ENCODE peak calls at places on chromosome 3, in eight cellular contexts. O, E, H, W, U, L, Q and B are unnamed samples.

GRCh38 chr3:184737063-184737462 is 25.2 kb upstream of the MAGEF1 start:
- DNase-seq in O (no peak), E (peak; percentile 6), H (no peak), W (no peak), U (no peak), L (no peak), Q (no peak), B (no peak)

GRCh38 chr3:108833616-108834015 is 11.0 kb downstream of the TRAT1 start:
- DNase-seq in O (no peak), E (no peak), H (no peak), W (no peak), U (no peak), L (no peak), Q (no peak), B (no peak)

GRCh38 chr3:69282191-69282590 is 103.7 kb downstream of the FRMD4B start:
- DNase-seq in O (no peak), E (no peak), H (no peak), W (no peak), U (no peak), L (no peak), Q (no peak), B (no peak)

GRCh38 chr3:190288836-190289235 is 33.4 kb downstream of the CLDN1 start:
- DNase-seq in O (no peak), E (no peak), H (peak; percentile 19), W (peak; percentile 49), U (no peak), L (no peak), Q (no peak), B (no peak)

GRCh38 chr3:13092621-13093339 is 19.6 kb upstream of the IQSEC1 start:
- DNase-seq in O (peak; percentile 73), E (peak; percentile 71), H (no peak), W (no peak), U (no peak), L (peak; percentile 87), Q (no peak), B (no peak)

GRCh38 chr3:139559541-139559940 is 20.0 kb upstream of the RBP1 start:
- DNase-seq in O (no peak), E (no peak), H (peak; percentile 49), W (peak; percentile 65), U (no peak), L (no peak), Q (peak; percentile 52), B (peak; percentile 79)

GRCh38 chr3:122468896-122469533 is 45.7 kb downstream of the KPNA1 start:
- DNase-seq in O (no peak), E (no peak), H (no peak), W (no peak), U (no peak), L (no peak), Q (peak; percentile 58), B (no peak)

GRCh38 chr3:69959581-69959980 is 40.0 kb upstream of the SAMMSON start:
- DNase-seq in O (no peak), E (no peak), H (no peak), W (no peak), U (no peak), L (no peak), Q (no peak), B (no peak)

GRCh38 chr3:14283092-14283820 is 104.6 kb downstream of the LSM3 start:
- DNase-seq in O (no peak), E (no peak), H (no peak), W (no peak), U (no peak), L (no peak), Q (no peak), B (no peak)

GRCh38 chr3:64108784-64109317 is 85.6 kb upstream of the PSMD6 start:
- DNase-seq in O (no peak), E (no peak), H (no peak), W (no peak), U (no peak), L (no peak), Q (no peak), B (no peak)

GRCh38 chr3:97940034-97940433 is 32.2 kb downstream of the RIOX2 start:
- DNase-seq in O (no peak), E (no peak), H (no peak), W (no peak), U (no peak), L (no peak), Q (peak; percentile 53), B (no peak)

GRCh38 chr3:108406661-108407206 is 103.7 kb downstream of the MYH15 start:
- DNase-seq in O (no peak), E (no peak), H (peak; percentile 56), W (peak; percentile 68), U (peak; percentile 60), L (no peak), Q (peak; percentile 52), B (no peak)

GRCh38 chr3:183085634-183086390 is 13.5 kb downstream of the MCCC1 start:
- DNase-seq in O (no peak), E (no peak), H (peak; percentile 72), W (peak; percentile 26), U (no peak), L (no peak), Q (peak; percentile 78), B (no peak)

GRCh38 chr3:133591271-133591742 is 17.8 kb downstream of the CDV3 start:
- DNase-seq in O (no peak), E (no peak), H (peak; percentile 43), W (peak; percentile 82), U (no peak), L (no peak), Q (no peak), B (no peak)

GRCh38 chr3:133583396-133583795 is 9.9 kb downstream of the CDV3 start:
- DNase-seq in O (no peak), E (no peak), H (no peak), W (no peak), U (no peak), L (no peak), Q (no peak), B (no peak)

GRCh38 chr3:133588784-133589465 is 15.4 kb downstream of the CDV3 start:
- DNase-seq in O (no peak), E (no peak), H (no peak), W (peak; percentile 45), U (no peak), L (no peak), Q (no peak), B (no peak)

GRCh38 chr3:133589503-133589902 is 16.0 kb downstream of the CDV3 start:
- DNase-seq in O (no peak), E (no peak), H (no peak), W (peak; percentile 5), U (no peak), L (no peak), Q (no peak), B (no peak)

DNA sequence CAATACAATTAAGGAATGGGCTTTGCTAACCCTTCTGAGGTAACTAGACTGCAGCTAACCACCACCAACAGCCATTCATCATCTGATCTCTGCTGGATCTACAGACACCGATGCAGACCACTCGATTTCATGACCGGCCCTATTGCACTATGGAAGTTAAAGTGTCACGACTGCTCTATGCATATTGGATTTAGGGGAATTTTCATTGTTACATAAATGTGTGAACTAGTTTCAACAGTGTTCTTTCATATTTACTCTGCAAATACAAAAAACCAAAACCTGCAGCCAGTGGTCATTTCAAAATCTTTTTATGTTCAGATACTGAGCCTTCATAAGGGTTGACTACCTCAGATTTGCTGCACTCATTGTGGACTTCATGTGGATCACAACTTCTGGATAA is 14.5 kb downstream of the CDV3 start:
- DNase-seq in O (no peak), E (no peak), H (no peak), W (no peak), U (no peak), L (no peak), Q (no peak), B (no peak)
- H3K4me1 ChIP-seq in O (peaks cover 2% of the 10 kb centered on the region), E (peaks cover 8% of the 10 kb centered on the region), H (peaks cover 2% of the 10 kb centered on the region), W (peaks cover 73% of the 10 kb centered on the region), U (peaks cover 4% of the 10 kb centered on the region), L (no peaks in the 10 kb centered on the region), Q (no peaks in the 10 kb centered on the region), B (peaks cover 6% of the 10 kb centered on the region)

GRCh38 chr3:38170722-38171121 is 5.4 kb downstream of the OXSR1 start:
- DNase-seq in O (no peak), E (no peak), H (no peak), W (no peak), U (no peak), L (no peak), Q (no peak), B (no peak)
- H3K4me1 ChIP-seq in O (peaks cover 50% of the 10 kb centered on the region), E (peaks cover 66% of the 10 kb centered on the region), H (peaks cover 16% of the 10 kb centered on the region), W (peaks cover 60% of the 10 kb centered on the region), U (peaks cover 47% of the 10 kb centered on the region), L (peaks cover 28% of the 10 kb centered on the region), Q (peaks cover 11% of the 10 kb centered on the region), B (peaks cover 74% of the 10 kb centered on the region)

GRCh38 chr3:24377218-24377993 is 117.2 kb downstream of the THRB start:
- DNase-seq in O (no peak), E (no peak), H (no peak), W (peak; percentile 27), U (no peak), L (no peak), Q (no peak), B (no peak)

GRCh38 chr3:24382647-24383046 is 112.0 kb downstream of the THRB start:
- DNase-seq in O (no peak), E (no peak), H (no peak), W (no peak), U (no peak), L (no peak), Q (no peak), B (no peak)

GRCh38 chr3:24375947-24376384 is 118.7 kb downstream of the THRB start:
- DNase-seq in O (no peak), E (no peak), H (no peak), W (no peak), U (no peak), L (no peak), Q (no peak), B (no peak)

GRCh38 chr3:24378313-24378712 is 116.3 kb downstream of the THRB start:
- DNase-seq in O (no peak), E (no peak), H (no peak), W (no peak), U (no peak), L (no peak), Q (no peak), B (no peak)

DNA sequence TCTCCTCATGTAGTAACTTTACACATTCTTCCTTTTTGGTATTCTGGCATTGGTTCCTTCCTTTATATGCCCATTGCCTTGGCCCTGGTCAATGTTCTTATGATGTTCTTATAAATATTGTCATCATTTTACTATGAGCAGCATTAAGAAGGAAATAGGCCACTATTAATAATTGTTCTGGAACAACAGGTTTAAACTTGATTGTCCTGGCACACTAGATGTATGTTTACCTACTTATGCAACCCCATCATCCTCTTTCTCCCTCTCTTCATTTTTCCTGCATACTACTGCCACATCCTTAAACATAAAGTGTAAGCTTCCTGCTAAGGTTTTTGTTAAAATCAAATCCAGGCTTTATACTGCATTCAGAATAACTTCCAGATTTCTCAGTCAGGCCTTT is 114.7 kb downstream of the THRB start:
- DNase-seq in O (no peak), E (no peak), H (no peak), W (no peak), U (no peak), L (no peak), Q (no peak), B (no peak)
- H3K4me1 ChIP-seq in O (peaks cover 46% of the 10 kb centered on the region), E (peaks cover 15% of the 10 kb centered on the region), H (no peaks in the 10 kb centered on the region), W (no peaks in the 10 kb centered on the region), U (peaks cover 31% of the 10 kb centered on the region), L (peaks cover 25% of the 10 kb centered on the region), Q (peaks cover 5% of the 10 kb centered on the region), B (peaks cover 9% of the 10 kb centered on the region)

DNA sequence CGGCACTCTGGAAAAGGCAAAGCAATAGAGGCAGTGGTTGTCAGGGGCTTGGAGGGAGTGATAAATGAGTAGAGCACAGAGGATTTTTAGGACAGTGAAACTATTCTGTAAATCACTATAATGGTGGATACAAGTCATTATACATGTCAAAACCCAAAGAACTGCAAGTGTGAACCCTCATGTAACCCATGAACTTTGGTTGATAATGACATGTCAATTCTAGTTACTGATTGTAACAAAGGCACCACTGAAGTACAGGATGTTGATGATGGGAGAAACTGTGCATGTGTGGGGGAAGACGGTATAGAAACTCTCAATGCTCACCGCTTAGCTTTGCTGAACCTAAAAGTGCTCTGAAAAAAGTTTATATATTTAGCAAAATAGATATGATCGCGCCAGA is 36.0 kb downstream of the BTLA start:
- DNase-seq in O (no peak), E (no peak), H (no peak), W (no peak), U (no peak), L (no peak), Q (no peak), B (no peak)
- H3K4me1 ChIP-seq in O (no peaks in the 10 kb centered on the region), E (peaks cover 18% of the 10 kb centered on the region), H (no peaks in the 10 kb centered on the region), W (no peaks in the 10 kb centered on the region), U (no peaks in the 10 kb centered on the region), L (no peaks in the 10 kb centered on the region), Q (no peaks in the 10 kb centered on the region), B (no peaks in the 10 kb centered on the region)